ENCODE peak calls at places on chromosomes 6 and 20, in five cellular contexts. U is GM13977, R is HepG2, Q is fibroblast of lung, X is H9. N is an unnamed sample.
A peak's percentile ranks its signal among the peaks of the same experiment; 100 is the strongest.

GRCh38 chr6:117074672-117075071 is 190.7 kb upstream of the VGLL2 start:
- DNase-seq in U (no peak), R (no peak), Q (no peak), X (no peak), N (no peak)

GRCh38 chr20:10780901-10781300 is 107.1 kb upstream of the JAG1 start:
- DNase-seq in U (no peak), R (no peak), Q (no peak), X (no peak), N (no peak)

GRCh38 chr6:143939364-143939763 is 68.7 kb downstream of the PLAGL1 start:
- DNase-seq in U (no peak), R (no peak), Q (no peak), X (no peak), N (no peak)

GRCh38 chr6:155122199-155122950 is 127.3 kb downstream of the TIAM2 start:
- DNase-seq in U (no peak), R (no peak), Q (no peak), X (no peak), N (no peak)

GRCh38 chr6:84635081-84635745 is 129.2 kb downstream of the TBX18 start:
- DNase-seq in U (no peak), R (no peak), Q (peak; percentile 36), X (no peak), N (no peak)

GRCh38 chr6:2529217-2529719 is 221.5 kb downstream of the MYLK4 start:
- DNase-seq in U (no peak), R (no peak), Q (no peak), X (no peak), N (no peak)

GRCh38 chr6:106508836-106509235 is 120.5 kb downstream of the RTN4IP1 start:
- DNase-seq in U (no peak), R (no peak), Q (peak; percentile 94), X (no peak), N (no peak)

GRCh38 chr20:59159091-59159821 is 4.4 kb upstream of the ZNF831 start:
- DNase-seq in U (no peak), R (no peak), Q (no peak), X (peak; percentile 61), N (no peak)

GRCh38 chr6:144277605-144278227 is 7.4 kb upstream of the UTRN start:
- DNase-seq in U (no peak), R (no peak), Q (no peak), X (no peak), N (no peak)

GRCh38 chr6:37311666-37312473 is 41.9 kb upstream of the RNF8 start:
- DNase-seq in U (no peak), R (no peak), Q (peak; percentile 5), X (no peak), N (no peak)

GRCh38 chr6:131378874-131379273 is 194.2 kb upstream of the ARG1 start:
- DNase-seq in U (no peak), R (no peak), Q (no peak), X (no peak), N (no peak)

GRCh38 chr6:148179786-148180185 is 162.9 kb upstream of the SASH1 start:
- DNase-seq in U (no peak), R (no peak), Q (peak; percentile 39), X (no peak), N (peak; percentile 19)

GRCh38 chr6:117653949-117654348 is 21.3 kb upstream of the NUS1 start:
- DNase-seq in U (no peak), R (no peak), Q (no peak), X (no peak), N (no peak)

GRCh38 chr20:381581-382290 is 1.2 kb downstream of the TRIB3 start:
- DNase-seq in U (peak; percentile 91), R (peak; percentile 85), Q (peak; percentile 91), X (peak; percentile 68), N (peak; percentile 91)

GRCh38 chr6:31546962-31547726 is at the start of gene NFKBIL1:
- DNase-seq in U (peak; percentile 88), R (peak; percentile 93), Q (peak; percentile 99), X (peak; percentile 97), N (peak; percentile 89)
- TF ChIP-seq CTCF in U (no peak), R (peak; percentile 36), Q (no peak), X (no peak), N (no peak)

DNA sequence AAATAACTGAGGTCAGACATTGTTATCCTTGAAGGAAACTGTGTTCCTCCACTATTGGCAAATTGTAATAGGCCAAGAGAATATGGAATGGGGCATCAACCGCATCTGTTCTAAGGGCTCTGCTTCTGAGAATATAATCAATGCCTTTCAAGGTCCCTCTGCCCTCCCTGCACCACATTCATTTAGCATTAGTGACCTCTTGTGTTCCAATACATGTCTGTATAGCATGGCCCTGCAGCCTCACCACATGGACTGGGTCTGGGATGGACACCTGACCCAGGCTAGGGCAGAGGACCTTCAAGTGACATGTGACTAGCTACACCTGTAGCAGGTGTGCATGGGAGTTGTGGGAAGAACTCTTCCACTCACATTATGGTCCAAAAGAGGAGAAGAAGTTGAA is 14.2 kb downstream of the BTN3A1 start:
- DNase-seq in U (no peak), R (peak; percentile 21), Q (no peak), X (no peak), N (no peak)
- TF ChIP-seq CTCF in U (no peak), R (peak; percentile 56), Q (no peak), X (no peak), N (no peak)

DNA sequence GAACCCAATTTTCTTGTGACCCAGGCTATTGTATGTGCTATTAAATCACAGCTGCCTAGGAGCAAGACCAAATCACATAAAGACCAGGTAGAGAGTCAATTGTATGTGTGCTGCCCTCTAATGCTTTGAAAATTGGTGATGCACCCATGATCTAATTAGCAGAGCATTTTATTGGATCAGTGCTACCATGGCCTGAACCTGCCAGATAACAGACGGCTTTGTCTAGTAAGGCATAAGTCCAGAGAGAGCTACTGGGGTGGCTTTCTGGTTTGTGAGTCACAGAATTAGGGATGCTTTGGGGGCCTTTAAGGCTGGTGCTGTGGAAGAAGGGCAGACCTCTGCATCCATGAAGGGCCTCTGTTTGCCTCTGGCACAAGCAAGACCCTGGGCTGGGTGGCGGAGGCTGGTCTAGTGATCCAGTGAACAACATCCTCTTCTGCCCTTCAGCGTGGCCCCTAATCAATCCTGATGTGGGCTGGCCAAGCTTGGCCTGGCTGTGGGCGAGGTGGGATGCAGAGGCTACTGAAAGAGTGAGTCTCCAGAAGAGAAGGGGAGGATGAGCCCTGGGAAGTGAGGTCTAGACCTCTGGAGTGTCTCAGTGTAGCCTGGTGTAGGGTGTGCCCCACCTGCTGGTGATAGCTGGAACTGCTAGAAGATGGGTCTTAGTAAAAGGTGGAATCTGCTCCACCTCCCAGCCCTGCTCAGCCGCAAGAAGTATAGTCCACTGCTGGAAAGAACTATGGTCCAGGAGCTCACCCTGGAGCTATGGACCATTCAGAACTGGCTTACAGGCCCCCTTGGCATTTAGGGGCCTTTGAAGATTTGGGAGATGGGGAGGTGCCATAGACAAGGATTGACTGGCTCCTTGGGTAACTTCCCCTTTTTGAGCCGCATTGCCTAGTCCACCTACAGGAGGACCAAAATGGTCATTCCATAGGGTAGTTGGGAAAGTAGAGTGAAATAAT is 36.7 kb upstream of the AAR2 start:
- DNase-seq in U (peak; percentile 81), R (peak; percentile 83), Q (peak; percentile 78), X (peak; percentile 82), N (peak; percentile 80)
- TF ChIP-seq CTCF in U (peak; percentile 90), R (peak; percentile 99), Q (peak; percentile 94), X (peak; percentile 91), N (peak; percentile 87)

GRCh38 chr6:8982659-8983058 is 547.3 kb upstream of the SLC35B3 start:
- DNase-seq in U (no peak), R (no peak), Q (no peak), X (no peak), N (no peak)
- TF ChIP-seq CTCF in U (no peak), R (no peak), Q (no peak), X (no peak), N (peak; percentile 11)

GRCh38 chr6:111259089-111259831 is 172.0 kb downstream of the SLC16A10 start:
- DNase-seq in U (peak; percentile 98), R (peak; percentile 98), Q (peak; percentile 99), X (peak; percentile 99), N (peak; percentile 99)

GRCh38 chr6:111258615-111259088 is 171.3 kb downstream of the SLC16A10 start:
- DNase-seq in U (no peak), R (no peak), Q (no peak), X (no peak), N (no peak)

GRCh38 chr6:111254779-111255166 is 167.5 kb downstream of the SLC16A10 start:
- DNase-seq in U (no peak), R (no peak), Q (no peak), X (no peak), N (no peak)

GRCh38 chr6:111253999-111254778 is 166.9 kb downstream of the SLC16A10 start:
- DNase-seq in U (no peak), R (no peak), Q (no peak), X (peak; percentile 33), N (no peak)

DNA sequence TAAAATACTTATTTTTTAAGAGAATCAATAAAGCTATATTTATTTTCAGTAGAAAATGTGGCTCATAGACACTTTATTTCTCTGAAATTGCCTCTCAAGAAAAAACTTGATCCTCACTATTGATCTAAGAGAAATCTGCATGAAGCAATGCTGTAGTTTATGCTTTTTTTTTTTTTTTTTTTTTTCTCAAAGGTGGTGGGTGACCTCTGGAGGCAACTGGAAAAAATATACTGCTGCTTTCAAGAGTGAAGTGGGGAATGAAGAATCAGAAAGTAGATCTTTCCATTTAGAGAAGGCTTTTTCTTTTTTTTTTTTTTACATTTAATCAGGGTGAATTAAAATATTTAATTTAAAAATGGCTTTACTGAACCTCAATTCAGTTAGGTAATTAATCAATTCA is 169.3 kb downstream of the SLC16A10 start:
- DNase-seq in U (no peak), R (peak; percentile 42), Q (peak; percentile 27), X (no peak), N (no peak)
- TF ChIP-seq CTCF in U (no peak), R (peak; percentile 47), Q (no peak), X (no peak), N (peak; percentile 36)